ENCODE peak calls at places on chromosomes 2 and 18, in seven cellular contexts. O is HepG2, G is K562, B is HCT116, K is upper lobe of left lung, I is GM12878, Q is Panc1. D is an unnamed sample.
A peak's percentile ranks its signal among the peaks of the same experiment; 100 is the strongest.

GRCh38 chr2:142946941-142947340 is 69.5 kb downstream of the KYNU start:
- ATAC-seq in O (no peak), G (no peak), B (no peak), K (no peak), I (no peak), Q (no peak), D (no peak)

GRCh38 chr2:85302106-85302505 is 25.7 kb downstream of the TGOLN2 start:
- ATAC-seq in O (no peak), G (peak; percentile 13), B (no peak), K (no peak), I (no peak), Q (no peak), D (no peak)

GRCh38 chr2:81529944-81530343 is 1225.4 kb upstream of the LRRTM1 start:
- ATAC-seq in O (no peak), G (no peak), B (no peak), K (no peak), I (no peak), Q (no peak), D (no peak)

GRCh38 chr18:5918196-5918595 is 22.9 kb upstream of the TMEM200C start:
- ATAC-seq in O (no peak), G (no peak), B (no peak), K (peak; percentile 24), I (no peak), Q (no peak), D (no peak)

GRCh38 chr18:67199993-67200617 is 316.4 kb downstream of the DSEL start:
- ATAC-seq in O (peak; percentile 93), G (peak; percentile 42), B (no peak), K (peak; percentile 80), I (peak; percentile 98), Q (peak; percentile 83), D (no peak)

GRCh38 chr2:16587629-16588028 is 78.0 kb downstream of the CYRIA start:
- ATAC-seq in O (no peak), G (no peak), B (no peak), K (no peak), I (no peak), Q (no peak), D (no peak)

GRCh38 chr18:62669225-62669624 is 46.1 kb upstream of the PHLPP1 start:
- ATAC-seq in O (no peak), G (no peak), B (no peak), K (no peak), I (no peak), Q (no peak), D (no peak)

GRCh38 chr2:240135706-240136012 is 446 bp downstream of the COPS9 start:
- ATAC-seq in O (peak; percentile 14), G (peak; percentile 54), B (peak; percentile 17), K (no peak), I (peak; percentile 49), Q (peak; percentile 5), D (no peak)

GRCh38 chr18:61926532-61926931 is 33.7 kb upstream of the RNF152 start:
- ATAC-seq in O (no peak), G (no peak), B (no peak), K (no peak), I (peak; percentile 40), Q (no peak), D (no peak)

GRCh38 chr2:143937563-143938346 is 582.2 kb downstream of the ZEB2 start:
- ATAC-seq in O (no peak), G (no peak), B (no peak), K (peak; percentile 8), I (peak; percentile 20), Q (peak; percentile 47), D (no peak)

GRCh38 chr2:208265807-208266640 is at the start of gene PIKFYVE:
- ATAC-seq in O (peak; percentile 94), G (peak; percentile 89), B (peak; percentile 91), K (peak; percentile 99), I (peak; percentile 92), Q (peak; percentile 98), D (peak; percentile 97)

GRCh38 chr2:181685150-181685688 is 4.9 kb upstream of the NEUROD1 start:
- ATAC-seq in O (no peak), G (peak; percentile 55), B (no peak), K (no peak), I (no peak), Q (no peak), D (no peak)

GRCh38 chr2:172253190-172254052 is 150.7 kb upstream of the DLX2 start:
- ATAC-seq in O (peak; percentile 77), G (peak; percentile 61), B (peak; percentile 77), K (peak; percentile 63), I (no peak), Q (peak; percentile 89), D (peak; percentile 52)

GRCh38 chr2:212938144-212938793 is 213.1 kb downstream of the IKZF2 start:
- ATAC-seq in O (no peak), G (no peak), B (no peak), K (no peak), I (no peak), Q (no peak), D (no peak)

GRCh38 chr2:33230877-33231276 is 245.6 kb upstream of the RASGRP3 start:
- ATAC-seq in O (no peak), G (no peak), B (no peak), K (no peak), I (no peak), Q (no peak), D (no peak)

GRCh38 chr2:167126165-167126564 is 237.9 kb downstream of the XIRP2 start:
- ATAC-seq in O (no peak), G (no peak), B (no peak), K (no peak), I (no peak), Q (no peak), D (no peak)

GRCh38 chr18:13308369-13308768 is 89.8 kb downstream of the LDLRAD4 start:
- ATAC-seq in O (no peak), G (no peak), B (no peak), K (no peak), I (peak; percentile 37), Q (no peak), D (no peak)

GRCh38 chr2:9993490-9994165 is 42.1 kb downstream of the GRHL1 start:
- ATAC-seq in O (no peak), G (no peak), B (no peak), K (peak; percentile 69), I (no peak), Q (no peak), D (peak; percentile 29)

GRCh38 chr2:43387092-43388062 is 161.0 kb upstream of the ZFP36L2 start:
- ATAC-seq in O (no peak), G (no peak), B (no peak), K (no peak), I (peak; percentile 84), Q (no peak), D (no peak)

GRCh38 chr2:30178618-30179404 is 32.0 kb downstream of the YPEL5 start:
- ATAC-seq in O (peak; percentile 31), G (peak; percentile 65), B (no peak), K (peak; percentile 89), I (no peak), Q (no peak), D (peak; percentile 94)

GRCh38 chr18:59865241-59865986 is 34.4 kb upstream of the PMAIP1 start:
- ATAC-seq in O (no peak), G (no peak), B (no peak), K (no peak), I (no peak), Q (no peak), D (no peak)

GRCh38 chr2:62186534-62186933 is 9.4 kb upstream of the B3GNT2 start:
- ATAC-seq in O (no peak), G (no peak), B (no peak), K (peak; percentile 75), I (no peak), Q (no peak), D (peak; percentile 63)

GRCh38 chr18:75635096-75635495 is 207.6 kb upstream of the SMIM21 start:
- ATAC-seq in O (no peak), G (no peak), B (no peak), K (no peak), I (no peak), Q (no peak), D (no peak)

GRCh38 chr2:101344173-101344572 is 35.7 kb upstream of the RNF149 start:
- ATAC-seq in O (peak; percentile 20), G (no peak), B (no peak), K (no peak), I (no peak), Q (no peak), D (no peak)

GRCh38 chr2:43142921-43143438 is 83.4 kb downstream of the ZFP36L2 start:
- ATAC-seq in O (peak; percentile 86), G (peak; percentile 95), B (peak; percentile 81), K (no peak), I (peak; percentile 83), Q (peak; percentile 75), D (no peak)

GRCh38 chr2:37156071-37156856 is 516 bp downstream of the EIF2AK2 start:
- ATAC-seq in O (peak; percentile 56), G (peak; percentile 67), B (peak; percentile 65), K (peak; percentile 75), I (peak; percentile 32), Q (peak; percentile 78), D (peak; percentile 80)

DNA sequence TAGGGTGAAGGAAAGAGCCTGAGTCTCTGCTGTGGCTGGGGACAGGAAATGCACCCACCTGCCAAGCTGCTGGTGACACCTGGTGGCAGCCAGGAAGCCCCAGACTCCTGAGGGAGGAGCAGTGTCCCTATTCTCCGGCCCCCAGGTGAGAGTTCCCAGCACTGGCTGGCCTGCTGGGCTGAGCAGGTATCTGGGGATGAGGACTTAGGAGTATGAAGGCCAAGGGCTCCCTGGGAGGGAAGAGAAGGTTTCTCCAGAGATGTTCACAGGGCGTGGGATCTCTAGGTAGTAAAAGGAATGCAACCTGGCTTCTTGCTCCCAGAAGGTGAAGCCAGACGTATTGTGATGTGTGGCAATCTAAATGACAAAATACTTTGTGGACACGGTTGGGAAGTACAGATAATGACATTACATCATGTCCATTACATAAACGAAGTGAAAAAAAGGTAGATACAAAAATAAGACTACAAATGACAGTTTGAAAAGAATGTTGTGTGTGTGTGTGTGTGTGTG is 75.8 kb upstream of the SLC1A4 start:
- ATAC-seq in O (peak; percentile 88), G (peak; percentile 80), B (peak; percentile 94), K (no peak), I (no peak), Q (peak; percentile 34), D (no peak)
- TF ChIP-seq CTCF in O (peak; percentile 87), G (peak; percentile 60), B (peak; percentile 84), K (no peak), I (peak; percentile 48), Q (peak; percentile 57), D (no peak)

GRCh38 chr2:231455222-231455621 is 9.1 kb downstream of the NCL start:
- ATAC-seq in O (no peak), G (peak; percentile 2), B (no peak), K (no peak), I (no peak), Q (no peak), D (no peak)
- TF ChIP-seq POLR2AphosphoS5 in O (no peak), G (peak; percentile 50), B (no peak), K (no peak), I (peak; percentile 51), Q (no peak), D (no peak)

GRCh38 chr18:63741769-63742168 is 33.4 kb upstream of the SERPINB7 start:
- ATAC-seq in O (no peak), G (no peak), B (no peak), K (no peak), I (no peak), Q (no peak), D (no peak)
- TF ChIP-seq CTCF in O (no peak), G (peak; percentile 2), B (peak; percentile 51), K (peak; percentile 10), I (no peak), Q (peak; percentile 10), D (no peak)

DNA sequence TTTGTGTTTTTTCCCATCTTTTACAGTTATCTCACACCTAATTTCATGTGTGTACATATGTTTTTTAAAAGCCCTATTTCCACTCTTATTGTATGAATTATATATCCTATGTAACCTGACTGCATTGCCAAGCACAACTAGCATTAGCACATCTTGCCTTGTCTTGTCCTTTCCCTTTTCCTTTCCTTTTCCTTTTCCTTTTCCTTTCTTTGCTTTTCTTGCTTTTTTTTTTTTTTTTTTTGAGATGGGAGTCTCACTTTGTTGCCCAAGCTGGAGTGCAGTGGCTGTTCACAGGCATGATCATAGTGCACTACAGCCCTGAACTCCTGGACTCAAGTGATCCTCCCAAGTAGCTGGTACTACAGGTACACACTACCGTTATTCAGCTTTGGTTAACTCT is 172.7 kb upstream of the BOD1L2 start:
- ATAC-seq in O (no peak), G (no peak), B (no peak), K (no peak), I (no peak), Q (no peak), D (no peak)
- TF ChIP-seq POLR2AphosphoS5 in O (no peak), G (no peak), B (no peak), K (no peak), I (no peak), Q (no peak), D (no peak)